ENCODE peak calls at places on chromosomes 1 and 21, in ten cellular contexts. B is germinal center; O is gastrocnemius medialis; C is osteoblast; A is activated CD8-positive, alpha-beta memory T cell treated with anti-CD3 and anti-CD28 coated beads for 1 hour; M is right cardiac atrium; J is heart right ventricle; U is neuronal stem cell; D is mesendoderm; E is COR-L47. Z is an unnamed sample.

GRCh38 chr1:1894354-1895049 is 3.6 kb upstream of the GNB1 start:
- DNase-seq in B (no peak), O (peak), C (peak), A (no peak), M (peak), J (peak), U (no peak), D (no peak), E (no peak), Z (no peak)

GRCh38 chr1:54796902-54797301 is 4.2 kb downstream of the TTC22 start:
- DNase-seq in B (no peak), O (no peak), C (no peak), A (no peak), M (no peak), J (no peak), U (no peak), D (no peak), E (no peak), Z (no peak)

GRCh38 chr1:175757381-175758015 is 14.1 kb upstream of the TNR start:
- DNase-seq in B (peak), O (no peak), C (no peak), A (no peak), M (peak), J (no peak), U (peak), D (peak), E (no peak), Z (no peak)

GRCh38 chr1:224784606-224785328 is 144.7 kb upstream of the DNAH14 start:
- DNase-seq in B (no peak), O (no peak), C (peak), A (no peak), M (no peak), J (no peak), U (no peak), D (no peak), E (no peak), Z (peak)

GRCh38 chr1:87926131-87926828 is 597.6 kb downstream of the LMO4 start:
- DNase-seq in B (no peak), O (no peak), C (no peak), A (no peak), M (no peak), J (no peak), U (no peak), D (peak), E (no peak), Z (no peak)

GRCh38 chr21:46560568-46561447 is 44.1 kb downstream of the S100B start:
- DNase-seq in B (no peak), O (no peak), C (peak), A (no peak), M (peak), J (no peak), U (no peak), D (no peak), E (no peak), Z (peak)

GRCh38 chr21:14890141-14890540 is 174.7 kb downstream of the NRIP1 start:
- DNase-seq in B (no peak), O (no peak), C (no peak), A (no peak), M (no peak), J (no peak), U (no peak), D (no peak), E (no peak), Z (no peak)

GRCh38 chr1:185412385-185413074 is 95.5 kb upstream of the IVNS1ABP start:
- DNase-seq in B (no peak), O (no peak), C (no peak), A (no peak), M (no peak), J (no peak), U (no peak), D (no peak), E (no peak), Z (no peak)

GRCh38 chr1:3948344-3948743 is 48.3 kb upstream of the C1orf174 start:
- DNase-seq in B (no peak), O (no peak), C (no peak), A (no peak), M (no peak), J (no peak), U (no peak), D (no peak), E (no peak), Z (no peak)

GRCh38 chr1:167447521-167448136 is 70.7 kb downstream of the CD247 start:
- DNase-seq in B (peak), O (no peak), C (peak), A (no peak), M (no peak), J (no peak), U (no peak), D (peak), E (no peak), Z (no peak)

GRCh38 chr1:16981269-16981849 is 939 bp upstream of the MFAP2 start:
- DNase-seq in B (no peak), O (no peak), C (peak), A (no peak), M (no peak), J (no peak), U (no peak), D (no peak), E (no peak), Z (peak)

GRCh38 chr1:7695181-7696117 is 75.6 kb upstream of the VAMP3 start:
- DNase-seq in B (no peak), O (no peak), C (no peak), A (no peak), M (no peak), J (no peak), U (no peak), D (no peak), E (no peak), Z (no peak)

GRCh38 chr1:54837002-54837853 is 36.1 kb upstream of the TTC22 start:
- DNase-seq in B (no peak), O (no peak), C (no peak), A (no peak), M (no peak), J (no peak), U (no peak), D (no peak), E (no peak), Z (no peak)

GRCh38 chr1:47013239-47013638 is 10.2 kb upstream of the CYP4X1 start:
- DNase-seq in B (no peak), O (no peak), C (no peak), A (no peak), M (no peak), J (no peak), U (no peak), D (no peak), E (no peak), Z (no peak)

GRCh38 chr1:173934440-173934839 is 17.3 kb upstream of the SERPINC1 start:
- DNase-seq in B (no peak), O (no peak), C (no peak), A (no peak), M (no peak), J (no peak), U (no peak), D (peak), E (no peak), Z (no peak)

GRCh38 chr1:244654284-244655038 is 1.5 kb downstream of the DESI2 start:
- DNase-seq in B (no peak), O (no peak), C (peak), A (no peak), M (no peak), J (no peak), U (no peak), D (no peak), E (no peak), Z (peak)

GRCh38 chr1:212161231-212161781 is 123.9 kb upstream of the PPP2R5A start:
- DNase-seq in B (no peak), O (peak), C (peak), A (no peak), M (no peak), J (no peak), U (no peak), D (no peak), E (no peak), Z (peak)

GRCh38 chr1:108817016-108817415 is 39.9 kb downstream of the AKNAD1 start:
- DNase-seq in B (no peak), O (no peak), C (peak), A (no peak), M (no peak), J (peak), U (no peak), D (no peak), E (no peak), Z (peak)

GRCh38 chr1:4702927-4703326 is 48.5 kb downstream of the AJAP1 start:
- DNase-seq in B (no peak), O (peak), C (no peak), A (no peak), M (no peak), J (no peak), U (no peak), D (no peak), E (no peak), Z (no peak)

GRCh38 chr1:160846281-160846680 is 16.4 kb downstream of the CD244 start:
- DNase-seq in B (no peak), O (no peak), C (no peak), A (no peak), M (no peak), J (no peak), U (no peak), D (no peak), E (no peak), Z (no peak)

GRCh38 chr1:76687324-76688018 is 179.8 kb upstream of the ST6GALNAC5 start:
- DNase-seq in B (no peak), O (no peak), C (no peak), A (no peak), M (no peak), J (no peak), U (no peak), D (no peak), E (peak), Z (no peak)

GRCh38 chr1:112701227-112702066 is 5.5 kb downstream of the RHOC start:
- DNase-seq in B (no peak), O (no peak), C (peak), A (no peak), M (no peak), J (no peak), U (no peak), D (no peak), E (no peak), Z (no peak)

GRCh38 chr1:164581762-164582161 is 22.8 kb downstream of the PBX1 start:
- DNase-seq in B (no peak), O (no peak), C (no peak), A (no peak), M (no peak), J (no peak), U (no peak), D (no peak), E (no peak), Z (no peak)

GRCh38 chr1:167503626-167504458 is 14.5 kb downstream of the CD247 start:
- DNase-seq in B (no peak), O (no peak), C (no peak), A (no peak), M (no peak), J (no peak), U (no peak), D (no peak), E (no peak), Z (no peak)

GRCh38 chr1:18618546-18619466 is 11.8 kb upstream of the PAX7 start:
- DNase-seq in B (no peak), O (no peak), C (no peak), A (no peak), M (no peak), J (no peak), U (no peak), D (no peak), E (no peak), Z (no peak)

GRCh38 chr1:93659805-93660479 is 21.7 kb downstream of the BCAR3 start:
- DNase-seq in B (no peak), O (no peak), C (no peak), A (no peak), M (peak), J (peak), U (no peak), D (no peak), E (no peak), Z (no peak)

GRCh38 chr1:225532240-225532944 is 104.6 kb upstream of the LBR start:
- DNase-seq in B (no peak), O (no peak), C (no peak), A (no peak), M (no peak), J (no peak), U (no peak), D (no peak), E (no peak), Z (no peak)

GRCh38 chr21:34983680-34984086 is 65.4 kb downstream of the RUNX1 start:
- DNase-seq in B (no peak), O (no peak), C (no peak), A (peak), M (no peak), J (no peak), U (no peak), D (no peak), E (no peak), Z (no peak)

GRCh38 chr1:76868154-76868882 is 1.0 kb downstream of the ST6GALNAC5 start:
- DNase-seq in B (peak), O (no peak), C (peak), A (no peak), M (peak), J (no peak), U (peak), D (peak), E (peak), Z (no peak)

GRCh38 chr1:46188295-46189030 is 9.8 kb downstream of the POMGNT1 start:
- DNase-seq in B (no peak), O (no peak), C (peak), A (no peak), M (no peak), J (no peak), U (no peak), D (no peak), E (peak), Z (no peak)

GRCh38 chr21:16667395-16667794 is 845.4 kb upstream of the CXADR start:
- DNase-seq in B (no peak), O (no peak), C (no peak), A (no peak), M (no peak), J (no peak), U (no peak), D (no peak), E (no peak), Z (peak)

GRCh38 chr1:75079535-75080290 is 54.5 kb upstream of the LHX8 start:
- DNase-seq in B (no peak), O (no peak), C (no peak), A (no peak), M (no peak), J (no peak), U (no peak), D (peak), E (no peak), Z (no peak)

GRCh38 chr1:65795311-65795710 is 2.6 kb downstream of the PDE4B start:
- DNase-seq in B (no peak), O (no peak), C (peak), A (no peak), M (no peak), J (no peak), U (no peak), D (no peak), E (no peak), Z (no peak)

GRCh38 chr1:77036560-77036959 is 169.3 kb downstream of the ST6GALNAC5 start:
- DNase-seq in B (no peak), O (no peak), C (no peak), A (no peak), M (no peak), J (no peak), U (no peak), D (peak), E (no peak), Z (peak)

GRCh38 chr1:17463991-17464390 is 24.5 kb upstream of the RCC2 start:
- DNase-seq in B (no peak), O (no peak), C (no peak), A (no peak), M (no peak), J (no peak), U (no peak), D (no peak), E (no peak), Z (no peak)

GRCh38 chr1:206049919-206050600 is 2.9 kb upstream of the RHEX start:
- DNase-seq in B (no peak), O (no peak), C (no peak), A (no peak), M (no peak), J (no peak), U (no peak), D (no peak), E (no peak), Z (no peak)

GRCh38 chr1:179142889-179143299 is 61.0 kb downstream of the TOR3A start:
- DNase-seq in B (no peak), O (no peak), C (no peak), A (no peak), M (no peak), J (no peak), U (no peak), D (peak), E (no peak), Z (peak)

GRCh38 chr21:45845063-45845789 is 136.3 kb upstream of the COL6A1 start:
- DNase-seq in B (no peak), O (no peak), C (no peak), A (no peak), M (no peak), J (no peak), U (no peak), D (no peak), E (no peak), Z (no peak)

GRCh38 chr1:187570166-187570565 is 741.4 kb downstream of the PLA2G4A start:
- DNase-seq in B (no peak), O (no peak), C (no peak), A (no peak), M (no peak), J (no peak), U (no peak), D (no peak), E (no peak), Z (no peak)

GRCh38 chr1:94025383-94026340 is 95.3 kb downstream of the ABCA4 start:
- DNase-seq in B (peak), O (no peak), C (peak), A (no peak), M (no peak), J (peak), U (peak), D (peak), E (no peak), Z (no peak)